ENCODE peak calls at places on chromosomes 7 and 10, in eight cellular contexts. D is astrocyte of the hippocampus, K is A673, Y is A549, H is Kasumi-1, A is colonic mucosa, M is RPMI7951, B is Caki2. W is an unnamed sample.

GRCh38 chr7:50068850-50069551 is 24.0 kb downstream of the ZPBP start:
- DNase-seq in D (peak), K (no peak), Y (no peak), H (no peak), A (peak), M (peak), B (no peak), W (peak)

GRCh38 chr7:47180268-47180826 is 401.6 kb downstream of the TNS3 start:
- DNase-seq in D (peak), K (peak), Y (peak), H (peak), A (peak), M (peak), B (peak), W (peak)

GRCh38 chr7:43083091-43083490 is 29.4 kb upstream of the HECW1 start:
- DNase-seq in D (peak), K (no peak), Y (no peak), H (no peak), A (no peak), M (no peak), B (no peak), W (no peak)

GRCh38 chr10:128058106-128058745 is 68.0 kb downstream of the MKI67 start:
- DNase-seq in D (no peak), K (no peak), Y (no peak), H (no peak), A (no peak), M (no peak), B (no peak), W (no peak)

GRCh38 chr10:3365630-3366029 is 193.0 kb upstream of the PITRM1 start:
- DNase-seq in D (no peak), K (no peak), Y (peak), H (no peak), A (no peak), M (no peak), B (peak), W (no peak)

GRCh38 chr7:44277391-44277790 is 48.0 kb downstream of the CAMK2B start:
- DNase-seq in D (no peak), K (no peak), Y (no peak), H (no peak), A (no peak), M (no peak), B (no peak), W (no peak)

GRCh38 chr7:158001621-158002320 is 585.9 kb downstream of the PTPRN2 start:
- DNase-seq in D (peak), K (no peak), Y (no peak), H (no peak), A (no peak), M (peak), B (no peak), W (no peak)

GRCh38 chr7:29457565-29457971 is 106.1 kb upstream of the PRR15 start:
- DNase-seq in D (peak), K (peak), Y (no peak), H (no peak), A (peak), M (peak), B (no peak), W (peak)

GRCh38 chr10:77774940-77775391 is 137.4 kb upstream of the KCNMA1 start:
- DNase-seq in D (peak), K (no peak), Y (no peak), H (no peak), A (no peak), M (no peak), B (no peak), W (no peak)

GRCh38 chr7:117323585-117323876 is 673 bp upstream of the WNT2 start:
- DNase-seq in D (peak), K (no peak), Y (no peak), H (no peak), A (no peak), M (no peak), B (no peak), W (no peak)

GRCh38 chr7:41809487-41810257 is 106.8 kb upstream of the INHBA start:
- DNase-seq in D (peak), K (no peak), Y (no peak), H (no peak), A (no peak), M (peak), B (peak), W (no peak)

GRCh38 chr10:33115720-33116119 is 157.7 kb upstream of the ITGB1 start:
- DNase-seq in D (no peak), K (no peak), Y (no peak), H (no peak), A (no peak), M (no peak), B (no peak), W (no peak)

GRCh38 chr7:85074-85945 is 107.1 kb upstream of the FAM20C start:
- DNase-seq in D (peak), K (no peak), Y (no peak), H (no peak), A (no peak), M (peak), B (no peak), W (peak)

GRCh38 chr10:28137907-28138880 is 139.3 kb upstream of the ODAD2 start:
- DNase-seq in D (peak), K (peak), Y (no peak), H (no peak), A (no peak), M (peak), B (no peak), W (peak)

GRCh38 chr7:140200102-140200989 is 23.6 kb upstream of the KDM7A start:
- DNase-seq in D (peak), K (no peak), Y (peak), H (no peak), A (peak), M (peak), B (no peak), W (no peak)

GRCh38 chr7:129530881-129531391 is 28.6 kb downstream of the SMKR1 start:
- DNase-seq in D (peak), K (no peak), Y (peak), H (no peak), A (no peak), M (peak), B (peak), W (peak)

GRCh38 chr10:86287422-86287793 is 79.2 kb downstream of the GRID1 start:
- DNase-seq in D (no peak), K (no peak), Y (no peak), H (no peak), A (no peak), M (no peak), B (no peak), W (no peak)

GRCh38 chr7:5349437-5350173 is 66.9 kb downstream of the SLC29A4 start:
- DNase-seq in D (no peak), K (no peak), Y (no peak), H (no peak), A (no peak), M (no peak), B (no peak), W (no peak)

GRCh38 chr7:111998326-111998725 is 207.9 kb downstream of the DOCK4 start:
- DNase-seq in D (no peak), K (no peak), Y (no peak), H (no peak), A (no peak), M (no peak), B (no peak), W (no peak)

GRCh38 chr10:71213761-71214440 is 1.5 kb downstream of the UNC5B start:
- DNase-seq in D (peak), K (no peak), Y (peak), H (no peak), A (peak), M (peak), B (no peak), W (peak)

GRCh38 chr10:69335063-69335587 is 56.8 kb downstream of the HK1 start:
- DNase-seq in D (no peak), K (no peak), Y (no peak), H (peak), A (no peak), M (no peak), B (no peak), W (no peak)

GRCh38 chr7:47340490-47340889 is 241.4 kb downstream of the TNS3 start:
- DNase-seq in D (no peak), K (peak), Y (no peak), H (no peak), A (no peak), M (no peak), B (no peak), W (no peak)

GRCh38 chr7:152465118-152465387 is 29.2 kb upstream of the KMT2C start:
- DNase-seq in D (no peak), K (no peak), Y (no peak), H (no peak), A (no peak), M (no peak), B (no peak), W (no peak)

GRCh38 chr10:4474829-4475228 is 351.2 kb upstream of the AKR1E2 start:
- DNase-seq in D (no peak), K (no peak), Y (no peak), H (no peak), A (no peak), M (no peak), B (no peak), W (no peak)

GRCh38 chr7:54544356-54545240 is 2.4 kb downstream of the VSTM2A start:
- DNase-seq in D (no peak), K (no peak), Y (no peak), H (no peak), A (no peak), M (no peak), B (no peak), W (no peak)

GRCh38 chr10:93826355-93826754 is 67.4 kb upstream of the SLC35G1 start:
- DNase-seq in D (peak), K (peak), Y (no peak), H (peak), A (no peak), M (peak), B (no peak), W (peak)

GRCh38 chr7:81492910-81493309 is 276.9 kb downstream of the HGF start:
- DNase-seq in D (no peak), K (no peak), Y (no peak), H (no peak), A (no peak), M (no peak), B (no peak), W (no peak)

GRCh38 chr7:93374345-93374940 is 142.3 kb downstream of the VPS50 start:
- DNase-seq in D (peak), K (peak), Y (peak), H (peak), A (no peak), M (peak), B (no peak), W (peak)

GRCh38 chr10:19488592-19489280 is 327.5 kb upstream of the PLXDC2 start:
- DNase-seq in D (peak), K (peak), Y (no peak), H (no peak), A (no peak), M (no peak), B (no peak), W (no peak)